ENCODE peak calls at places on chromosomes 12 and 14, in four cellular contexts. One of them, this sample, is unnamed.

GRCh38 chr12:54032627-54033100 is at the start of gene HOXC5:
- DNase-seq in stimulated activated CD4-positive, alpha-beta T cell treated with anti-CD3 and anti-CD28 coated beads, TNF-alpha, amount 100 ng/mL, for 24 hours: peak
- DNase-seq in endothelial cell: peak
- DNase-seq in stimulated activated naive CD8-positive, alpha-beta T cell treated with anti-CD3 and anti-CD28 coated beads, Interleukin-15, amount 100 ng/mL, for 72 hours: peak
- DNase-seq in this sample: peak

GRCh38 chr14:68157971-68158371 is 338.4 kb downstream of the RAD51B start:
- DNase-seq in stimulated activated CD4-positive, alpha-beta T cell treated with anti-CD3 and anti-CD28 coated beads, TNF-alpha, amount 100 ng/mL, for 24 hours: no peak
- DNase-seq in endothelial cell: no peak
- DNase-seq in stimulated activated naive CD8-positive, alpha-beta T cell treated with anti-CD3 and anti-CD28 coated beads, Interleukin-15, amount 100 ng/mL, for 72 hours: no peak
- DNase-seq in this sample: no peak

GRCh38 chr14:99460793-99461192 is 19.9 kb downstream of the SETD3 start:
- DNase-seq in stimulated activated CD4-positive, alpha-beta T cell treated with anti-CD3 and anti-CD28 coated beads, TNF-alpha, amount 100 ng/mL, for 24 hours: no peak
- DNase-seq in endothelial cell: no peak
- DNase-seq in stimulated activated naive CD8-positive, alpha-beta T cell treated with anti-CD3 and anti-CD28 coated beads, Interleukin-15, amount 100 ng/mL, for 72 hours: no peak
- DNase-seq in this sample: no peak

GRCh38 chr12:15978431-15978950 is 67.4 kb downstream of the DERA start:
- DNase-seq in endothelial cell: peak
- DNase-seq in stimulated activated naive CD8-positive, alpha-beta T cell treated with anti-CD3 and anti-CD28 coated beads, Interleukin-15, amount 100 ng/mL, for 72 hours: no peak
- DNase-seq in stimulated activated CD4-positive, alpha-beta T cell treated with anti-CD3 and anti-CD28 coated beads, TNF-alpha, amount 100 ng/mL, for 24 hours: no peak
- DNase-seq in this sample: no peak

GRCh38 chr12:9667403-9667802 is 2.1 kb upstream of the CLEC2D start:
- DNase-seq in stimulated activated naive CD8-positive, alpha-beta T cell treated with anti-CD3 and anti-CD28 coated beads, Interleukin-15, amount 100 ng/mL, for 72 hours: no peak
- DNase-seq in endothelial cell: no peak
- DNase-seq in stimulated activated CD4-positive, alpha-beta T cell treated with anti-CD3 and anti-CD28 coated beads, TNF-alpha, amount 100 ng/mL, for 24 hours: no peak
- DNase-seq in this sample: no peak

GRCh38 chr12:49147384-49147783 is 16.2 kb upstream of the TUBA1B start:
- DNase-seq in stimulated activated CD4-positive, alpha-beta T cell treated with anti-CD3 and anti-CD28 coated beads, TNF-alpha, amount 100 ng/mL, for 24 hours: no peak
- DNase-seq in endothelial cell: no peak
- DNase-seq in stimulated activated naive CD8-positive, alpha-beta T cell treated with anti-CD3 and anti-CD28 coated beads, Interleukin-15, amount 100 ng/mL, for 72 hours: no peak
- DNase-seq in this sample: no peak

GRCh38 chr12:46455648-46456352 is 83.2 kb upstream of the SLC38A2 start:
- DNase-seq in stimulated activated naive CD8-positive, alpha-beta T cell treated with anti-CD3 and anti-CD28 coated beads, Interleukin-15, amount 100 ng/mL, for 72 hours: no peak
- DNase-seq in endothelial cell: no peak
- DNase-seq in stimulated activated CD4-positive, alpha-beta T cell treated with anti-CD3 and anti-CD28 coated beads, TNF-alpha, amount 100 ng/mL, for 24 hours: no peak
- DNase-seq in this sample: no peak

GRCh38 chr12:131281016-131281415 is 327.3 kb downstream of the ADGRD1 start:
- DNase-seq in endothelial cell: no peak
- DNase-seq in stimulated activated naive CD8-positive, alpha-beta T cell treated with anti-CD3 and anti-CD28 coated beads, Interleukin-15, amount 100 ng/mL, for 72 hours: no peak
- DNase-seq in stimulated activated CD4-positive, alpha-beta T cell treated with anti-CD3 and anti-CD28 coated beads, TNF-alpha, amount 100 ng/mL, for 24 hours: no peak
- DNase-seq in this sample: no peak

GRCh38 chr12:92570056-92570753 is 132.6 kb upstream of the PLEKHG7 start:
- DNase-seq in stimulated activated naive CD8-positive, alpha-beta T cell treated with anti-CD3 and anti-CD28 coated beads, Interleukin-15, amount 100 ng/mL, for 72 hours: peak
- DNase-seq in endothelial cell: peak
- DNase-seq in stimulated activated CD4-positive, alpha-beta T cell treated with anti-CD3 and anti-CD28 coated beads, TNF-alpha, amount 100 ng/mL, for 24 hours: no peak
- DNase-seq in this sample: peak